ENCODE peak calls at places on chromosomes 2 and 18, in nine cellular contexts. One of them, this sample, is unnamed.

GRCh38 chr18:369224-370010 is 101.6 kb upstream of the THOC1 start:
- DNase-seq in activated T-cell treated with anti-CD3 and anti-CD28 coated beads, Interleukin-2, amount 50 U/mL, for 72 hours: no peak
- DNase-seq in ovary: no peak
- DNase-seq in hippocampal formation: no peak
- DNase-seq in posterior cingulate gyrus: no peak
- DNase-seq in chondrocyte: no peak
- DNase-seq in left lobe of liver: no peak
- DNase-seq in GM12865: no peak
- DNase-seq in NCI-H2029 treated with DMSO at 0.1 percent for 48 hours: no peak
- DNase-seq in this sample: no peak

GRCh38 chr2:188600536-188601210 is 309.0 kb downstream of the GULP1 start:
- DNase-seq in hippocampal formation: no peak
- DNase-seq in left lobe of liver: no peak
- DNase-seq in NCI-H2029 treated with DMSO at 0.1 percent for 48 hours: no peak
- DNase-seq in posterior cingulate gyrus: no peak
- DNase-seq in chondrocyte: no peak
- DNase-seq in activated T-cell treated with anti-CD3 and anti-CD28 coated beads, Interleukin-2, amount 50 U/mL, for 72 hours: no peak
- DNase-seq in GM12865: no peak
- DNase-seq in ovary: no peak
- DNase-seq in this sample: no peak

GRCh38 chr2:230575640-230576324 is 136.9 kb upstream of the CAB39 start:
- DNase-seq in NCI-H2029 treated with DMSO at 0.1 percent for 48 hours: no peak
- DNase-seq in left lobe of liver: no peak
- DNase-seq in GM12865: no peak
- DNase-seq in ovary: no peak
- DNase-seq in activated T-cell treated with anti-CD3 and anti-CD28 coated beads, Interleukin-2, amount 50 U/mL, for 72 hours: peak; percentile 67
- DNase-seq in posterior cingulate gyrus: no peak
- DNase-seq in hippocampal formation: no peak
- DNase-seq in chondrocyte: no peak
- DNase-seq in this sample: peak; percentile 15

GRCh38 chr2:28507806-28508764 is 12.2 kb downstream of the PLB1 start:
- DNase-seq in NCI-H2029 treated with DMSO at 0.1 percent for 48 hours: peak; percentile 13
- DNase-seq in hippocampal formation: no peak
- DNase-seq in posterior cingulate gyrus: no peak
- DNase-seq in GM12865: peak; percentile 4
- DNase-seq in ovary: no peak
- DNase-seq in left lobe of liver: no peak
- DNase-seq in chondrocyte: no peak
- DNase-seq in activated T-cell treated with anti-CD3 and anti-CD28 coated beads, Interleukin-2, amount 50 U/mL, for 72 hours: peak; percentile 30
- DNase-seq in this sample: no peak

GRCh38 chr18:74420491-74420890 is 36.6 kb downstream of the DIPK1C start:
- DNase-seq in hippocampal formation: no peak
- DNase-seq in activated T-cell treated with anti-CD3 and anti-CD28 coated beads, Interleukin-2, amount 50 U/mL, for 72 hours: no peak
- DNase-seq in chondrocyte: no peak
- DNase-seq in left lobe of liver: no peak
- DNase-seq in posterior cingulate gyrus: no peak
- DNase-seq in ovary: no peak
- DNase-seq in GM12865: no peak
- DNase-seq in NCI-H2029 treated with DMSO at 0.1 percent for 48 hours: no peak
- DNase-seq in this sample: no peak

GRCh38 chr2:206230060-206230890 is 44.2 kb upstream of the ZDBF2 start:
- DNase-seq in left lobe of liver: no peak
- DNase-seq in chondrocyte: no peak
- DNase-seq in activated T-cell treated with anti-CD3 and anti-CD28 coated beads, Interleukin-2, amount 50 U/mL, for 72 hours: no peak
- DNase-seq in NCI-H2029 treated with DMSO at 0.1 percent for 48 hours: no peak
- DNase-seq in ovary: no peak
- DNase-seq in GM12865: no peak
- DNase-seq in posterior cingulate gyrus: no peak
- DNase-seq in hippocampal formation: no peak
- DNase-seq in this sample: no peak

GRCh38 chr2:239055756-239056493 is 208.0 kb downstream of the TWIST2 start:
- DNase-seq in NCI-H2029 treated with DMSO at 0.1 percent for 48 hours: no peak
- DNase-seq in hippocampal formation: no peak
- DNase-seq in ovary: no peak
- DNase-seq in chondrocyte: peak; percentile 66
- DNase-seq in GM12865: no peak
- DNase-seq in left lobe of liver: no peak
- DNase-seq in posterior cingulate gyrus: no peak
- DNase-seq in activated T-cell treated with anti-CD3 and anti-CD28 coated beads, Interleukin-2, amount 50 U/mL, for 72 hours: no peak
- DNase-seq in this sample: no peak

GRCh38 chr2:70920367-70920715 is 15.4 kb upstream of the ATP6V1B1 start:
- DNase-seq in posterior cingulate gyrus: no peak
- DNase-seq in left lobe of liver: no peak
- DNase-seq in hippocampal formation: no peak
- DNase-seq in GM12865: no peak
- DNase-seq in NCI-H2029 treated with DMSO at 0.1 percent for 48 hours: no peak
- DNase-seq in activated T-cell treated with anti-CD3 and anti-CD28 coated beads, Interleukin-2, amount 50 U/mL, for 72 hours: no peak
- DNase-seq in ovary: no peak
- DNase-seq in chondrocyte: peak; percentile 68
- DNase-seq in this sample: no peak

GRCh38 chr2:218394298-218395089 is 5.2 kb upstream of the CTDSP1 start:
- DNase-seq in posterior cingulate gyrus: no peak
- DNase-seq in left lobe of liver: peak; percentile 52
- DNase-seq in hippocampal formation: no peak
- DNase-seq in ovary: peak; percentile 65
- DNase-seq in chondrocyte: no peak
- DNase-seq in GM12865: no peak
- DNase-seq in activated T-cell treated with anti-CD3 and anti-CD28 coated beads, Interleukin-2, amount 50 U/mL, for 72 hours: no peak
- DNase-seq in NCI-H2029 treated with DMSO at 0.1 percent for 48 hours: no peak
- DNase-seq in this sample: peak; percentile 40

GRCh38 chr18:7568426-7568825 is 1.3 kb downstream of the PTPRM start:
- DNase-seq in NCI-H2029 treated with DMSO at 0.1 percent for 48 hours: no peak
- DNase-seq in ovary: peak; percentile 69
- DNase-seq in activated T-cell treated with anti-CD3 and anti-CD28 coated beads, Interleukin-2, amount 50 U/mL, for 72 hours: peak; percentile 2
- DNase-seq in hippocampal formation: peak; percentile 20
- DNase-seq in posterior cingulate gyrus: no peak
- DNase-seq in left lobe of liver: peak; percentile 65
- DNase-seq in chondrocyte: peak; percentile 89
- DNase-seq in GM12865: no peak
- DNase-seq in this sample: peak; percentile 40

GRCh38 chr18:61718944-61719343 is 173.9 kb downstream of the RNF152 start:
- DNase-seq in activated T-cell treated with anti-CD3 and anti-CD28 coated beads, Interleukin-2, amount 50 U/mL, for 72 hours: no peak
- DNase-seq in left lobe of liver: no peak
- DNase-seq in NCI-H2029 treated with DMSO at 0.1 percent for 48 hours: no peak
- DNase-seq in hippocampal formation: no peak
- DNase-seq in chondrocyte: no peak
- DNase-seq in ovary: no peak
- DNase-seq in GM12865: no peak
- DNase-seq in posterior cingulate gyrus: no peak
- DNase-seq in this sample: no peak

GRCh38 chr2:202025816-202026215 is 7.8 kb upstream of the FZD7 start:
- DNase-seq in chondrocyte: no peak
- DNase-seq in GM12865: no peak
- DNase-seq in activated T-cell treated with anti-CD3 and anti-CD28 coated beads, Interleukin-2, amount 50 U/mL, for 72 hours: no peak
- DNase-seq in posterior cingulate gyrus: no peak
- DNase-seq in NCI-H2029 treated with DMSO at 0.1 percent for 48 hours: no peak
- DNase-seq in hippocampal formation: no peak
- DNase-seq in left lobe of liver: no peak
- DNase-seq in ovary: no peak
- DNase-seq in this sample: no peak

GRCh38 chr18:64618390-64618789 is 469.5 kb upstream of the LINC00305 start:
- DNase-seq in ovary: no peak
- DNase-seq in hippocampal formation: no peak
- DNase-seq in activated T-cell treated with anti-CD3 and anti-CD28 coated beads, Interleukin-2, amount 50 U/mL, for 72 hours: no peak
- DNase-seq in posterior cingulate gyrus: no peak
- DNase-seq in left lobe of liver: no peak
- DNase-seq in NCI-H2029 treated with DMSO at 0.1 percent for 48 hours: no peak
- DNase-seq in GM12865: no peak
- DNase-seq in chondrocyte: no peak
- DNase-seq in this sample: no peak

GRCh38 chr2:120246546-120247300 is 5.9 kb upstream of the RALB start:
- DNase-seq in activated T-cell treated with anti-CD3 and anti-CD28 coated beads, Interleukin-2, amount 50 U/mL, for 72 hours: no peak
- DNase-seq in GM12865: no peak
- DNase-seq in NCI-H2029 treated with DMSO at 0.1 percent for 48 hours: no peak
- DNase-seq in chondrocyte: no peak
- DNase-seq in posterior cingulate gyrus: no peak
- DNase-seq in ovary: no peak
- DNase-seq in left lobe of liver: no peak
- DNase-seq in hippocampal formation: no peak
- DNase-seq in this sample: no peak

GRCh38 chr2:29015701-29016470 is 34.8 kb downstream of the TOGARAM2 start:
- DNase-seq in posterior cingulate gyrus: no peak
- DNase-seq in ovary: peak; percentile 73
- DNase-seq in left lobe of liver: no peak
- DNase-seq in chondrocyte: no peak
- DNase-seq in NCI-H2029 treated with DMSO at 0.1 percent for 48 hours: no peak
- DNase-seq in activated T-cell treated with anti-CD3 and anti-CD28 coated beads, Interleukin-2, amount 50 U/mL, for 72 hours: no peak
- DNase-seq in GM12865: no peak
- DNase-seq in hippocampal formation: no peak
- DNase-seq in this sample: no peak

This sample was measured in GDM1.